ENCODE peak calls at places on chromosomes 2 and 18, in ten cellular contexts. A, C, B, I, G, T, K, R, D and P are unnamed samples.

GRCh38 chr2:118102433-118103082 is 14.3 kb downstream of the INSIG2 start:
- DNase-seq in A (peak), C (no peak), B (no peak), I (peak), G (no peak), T (no peak), K (no peak), R (no peak), D (peak), P (no peak)

GRCh38 chr2:203582468-203582867 is 47.4 kb upstream of the RAPH1 start:
- DNase-seq in A (peak), C (no peak), B (no peak), I (no peak), G (no peak), T (no peak), K (no peak), R (peak), D (peak), P (no peak)

GRCh38 chr2:183059561-183059960 is 19.0 kb upstream of the DUSP19 start:
- DNase-seq in A (peak), C (no peak), B (no peak), I (peak), G (no peak), T (no peak), K (no peak), R (no peak), D (peak), P (no peak)

GRCh38 chr2:127050803-127051115 is 56.2 kb downstream of the BIN1 start:
- DNase-seq in A (no peak), C (peak), B (no peak), I (no peak), G (no peak), T (no peak), K (peak), R (no peak), D (no peak), P (no peak)

GRCh38 chr2:205885492-205886099 is 200.4 kb downstream of the INO80D start:
- DNase-seq in A (peak), C (peak), B (peak), I (peak), G (no peak), T (peak), K (peak), R (peak), D (peak), P (peak)

GRCh38 chr2:168192839-168193616 is 54.4 kb downstream of the STK39 start:
- DNase-seq in A (no peak), C (no peak), B (no peak), I (no peak), G (no peak), T (peak), K (no peak), R (no peak), D (peak), P (no peak)

GRCh38 chr2:179031731-179032408 is 18.1 kb downstream of the CCDC141 start:
- DNase-seq in A (peak), C (no peak), B (no peak), I (peak), G (no peak), T (peak), K (no peak), R (no peak), D (peak), P (peak)

GRCh38 chr2:132651115-132652099 is 18.6 kb downstream of the LYPD1 start:
- DNase-seq in A (peak), C (no peak), B (peak), I (no peak), G (no peak), T (peak), K (no peak), R (no peak), D (peak), P (peak)

GRCh38 chr18:3265564-3266033 is 3.7 kb downstream of the MYL12B start:
- DNase-seq in A (peak), C (no peak), B (no peak), I (no peak), G (no peak), T (peak), K (no peak), R (no peak), D (peak), P (no peak)

GRCh38 chr2:101823347-101823791 is 125.9 kb downstream of the MAP4K4 start:
- DNase-seq in A (peak), C (peak), B (no peak), I (peak), G (peak), T (peak), K (peak), R (peak), D (peak), P (peak)

GRCh38 chr18:3485153-3486149 is 35.5 kb downstream of the TGIF1 start:
- DNase-seq in A (no peak), C (no peak), B (no peak), I (no peak), G (no peak), T (no peak), K (no peak), R (no peak), D (no peak), P (peak)

GRCh38 chr2:24820175-24820513 is 26.9 kb downstream of the CENPO start:
- DNase-seq in A (no peak), C (no peak), B (peak), I (no peak), G (no peak), T (no peak), K (no peak), R (no peak), D (no peak), P (no peak)

GRCh38 chr18:46563317-46563716 is 93.7 kb downstream of the LOXHD1 start:
- DNase-seq in A (no peak), C (no peak), B (no peak), I (no peak), G (no peak), T (peak), K (no peak), R (no peak), D (no peak), P (no peak)

GRCh38 chr2:170155022-170155722 is 22.8 kb upstream of the MYO3B start:
- DNase-seq in A (peak), C (no peak), B (peak), I (no peak), G (no peak), T (peak), K (no peak), R (no peak), D (peak), P (peak)

GRCh38 chr2:95019572-95019971 is 5.9 kb upstream of the MAL start:
- DNase-seq in A (no peak), C (no peak), B (no peak), I (no peak), G (no peak), T (no peak), K (no peak), R (no peak), D (no peak), P (no peak)

GRCh38 chr18:43970656-43971055 is 693.4 kb upstream of the SYT4 start:
- DNase-seq in A (no peak), C (no peak), B (no peak), I (peak), G (no peak), T (peak), K (no peak), R (no peak), D (peak), P (no peak)

GRCh38 chr2:83478037-83478436 is 981.0 kb downstream of the SUCLG1 start:
- DNase-seq in A (no peak), C (no peak), B (no peak), I (no peak), G (no peak), T (no peak), K (no peak), R (no peak), D (no peak), P (no peak)

DNA sequence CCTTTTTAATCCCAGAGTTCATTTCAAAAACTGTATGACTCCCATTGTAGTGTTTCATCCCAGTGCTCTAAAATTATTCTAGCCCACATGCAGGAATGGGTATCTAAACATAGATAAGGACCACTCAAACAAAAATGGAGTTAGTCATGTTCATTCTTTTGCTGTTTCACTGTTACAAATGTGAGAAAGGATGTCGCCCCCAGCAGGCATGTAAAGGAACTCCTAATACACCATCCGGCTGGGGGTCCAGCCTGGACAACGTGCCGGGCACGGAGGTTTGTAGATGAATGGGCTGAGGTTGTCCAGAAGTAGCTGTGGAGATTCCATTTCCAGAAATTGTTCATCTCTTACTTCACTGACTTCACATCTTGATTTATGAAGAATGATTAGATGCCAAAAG is 101.9 kb upstream of the RAB12 start:
- DNase-seq in A (peak), C (no peak), B (peak), I (no peak), G (no peak), T (peak), K (no peak), R (no peak), D (peak), P (no peak)
- TF ChIP-seq CTCF in A (peak), C (no peak), B (peak), I (peak), G (no peak), T (peak), K (no peak), R (no peak), D (peak), P (peak)

GRCh38 chr18:64208531-64208930 is 59.6 kb upstream of the LINC00305 start:
- DNase-seq in A (no peak), C (no peak), B (no peak), I (no peak), G (no peak), T (no peak), K (no peak), R (no peak), D (no peak), P (no peak)

GRCh38 chr18:64202836-64203235 is 53.9 kb upstream of the LINC00305 start:
- DNase-seq in A (no peak), C (no peak), B (no peak), I (no peak), G (no peak), T (no peak), K (no peak), R (no peak), D (peak), P (peak)

GRCh38 chr18:64202229-64202835 is 53.4 kb upstream of the LINC00305 start:
- DNase-seq in A (no peak), C (no peak), B (no peak), I (no peak), G (no peak), T (peak), K (no peak), R (no peak), D (peak), P (peak)

GRCh38 chr18:64203295-64203694 is 54.4 kb upstream of the LINC00305 start:
- DNase-seq in A (no peak), C (no peak), B (no peak), I (no peak), G (no peak), T (no peak), K (no peak), R (no peak), D (no peak), P (peak)

GRCh38 chr18:64207818-64208217 is 58.9 kb upstream of the LINC00305 start:
- DNase-seq in A (no peak), C (no peak), B (no peak), I (no peak), G (no peak), T (no peak), K (no peak), R (no peak), D (no peak), P (no peak)
- H3K4me3 ChIP-seq in A (no peak), C (no peak), B (no peak), I (no peak), G (no peak), T (no peak), K (peak), R (no peak), D (no peak), P (no peak)

GRCh38 chr2:60118917-60119316 is 434.5 kb downstream of the BCL11A start:
- DNase-seq in A (no peak), C (no peak), B (no peak), I (no peak), G (no peak), T (no peak), K (no peak), R (no peak), D (no peak), P (no peak)

GRCh38 chr2:60119778-60120177 is 433.7 kb downstream of the BCL11A start:
- DNase-seq in A (no peak), C (no peak), B (no peak), I (no peak), G (no peak), T (peak), K (no peak), R (no peak), D (no peak), P (no peak)

GRCh38 chr2:60116167-60116870 is 437.1 kb downstream of the BCL11A start:
- DNase-seq in A (no peak), C (no peak), B (no peak), I (peak), G (no peak), T (peak), K (no peak), R (no peak), D (no peak), P (no peak)

DNA sequence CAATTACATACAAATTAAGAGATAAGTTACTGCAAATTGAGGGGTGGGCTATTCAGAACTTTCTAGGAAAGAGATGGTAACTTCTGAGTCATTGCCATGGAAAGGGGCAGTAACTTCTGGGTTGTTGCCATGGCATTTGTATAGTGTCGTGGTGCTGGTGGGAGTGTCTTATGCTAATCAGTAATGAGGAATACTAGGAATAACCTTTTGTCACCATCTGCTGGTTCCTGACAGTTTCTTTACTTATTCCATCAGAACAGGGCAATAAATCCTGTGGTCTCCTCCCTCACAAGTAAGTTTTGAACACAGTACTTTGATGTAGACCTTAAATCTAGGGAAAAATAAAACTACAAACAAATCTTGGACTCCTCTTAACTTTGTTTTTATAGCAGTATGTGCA is 435.4 kb downstream of the BCL11A start:
- DNase-seq in A (no peak), C (no peak), B (no peak), I (no peak), G (no peak), T (no peak), K (no peak), R (no peak), D (no peak), P (peak)
- TF ChIP-seq CTCF in A (no peak), C (no peak), B (no peak), I (no peak), G (no peak), T (no peak), K (no peak), R (no peak), D (no peak), P (no peak)

GRCh38 chr18:79438581-79438980 is 42.9 kb downstream of the NFATC1 start:
- DNase-seq in A (no peak), C (no peak), B (no peak), I (no peak), G (no peak), T (no peak), K (no peak), R (no peak), D (no peak), P (no peak)
- H3K4me3 ChIP-seq in A (no peak), C (no peak), B (no peak), I (no peak), G (no peak), T (no peak), K (no peak), R (no peak), D (no peak), P (no peak)

GRCh38 chr2:235829726-235830125 is 335.9 kb downstream of the AGAP1 start:
- DNase-seq in A (no peak), C (no peak), B (no peak), I (no peak), G (no peak), T (no peak), K (no peak), R (no peak), D (no peak), P (no peak)
- TF ChIP-seq CTCF in A (no peak), C (no peak), B (no peak), I (no peak), G (no peak), T (no peak), K (no peak), R (no peak), D (no peak), P (no peak)

DNA sequence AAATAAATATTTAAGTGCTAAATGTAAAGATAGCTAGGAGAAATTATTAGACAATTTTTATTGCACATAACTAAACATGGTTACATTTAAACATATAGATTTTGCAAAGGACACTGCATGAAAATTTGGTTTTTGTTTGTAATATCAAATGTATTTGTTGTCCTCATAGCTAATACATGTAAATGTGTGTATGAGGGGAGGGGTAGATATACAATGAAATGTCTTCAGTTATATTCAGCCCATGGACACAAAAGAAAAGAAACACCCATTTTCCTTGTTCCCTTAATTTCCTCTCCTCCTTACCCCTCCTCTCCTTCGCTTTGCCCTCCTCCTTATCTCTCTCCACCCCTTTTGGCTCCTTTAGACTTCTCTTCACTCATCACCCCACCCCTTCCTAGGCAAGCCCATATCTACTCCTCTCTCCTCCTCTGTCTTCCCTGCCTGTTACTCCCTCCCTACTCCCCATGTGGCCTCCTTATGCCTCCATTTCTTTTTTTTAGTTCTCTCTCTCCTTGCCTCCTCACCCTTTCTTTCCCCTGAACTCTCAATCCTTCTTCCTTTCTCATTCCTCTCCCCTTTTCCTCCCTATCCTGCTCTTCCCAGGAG is 1.4 kb downstream of the COL3A1 start:
- DNase-seq in A (peak), C (peak), B (no peak), I (no peak), G (no peak), T (peak), K (peak), R (no peak), D (peak), P (no peak)
- H3K4me3 ChIP-seq in A (peak), C (peak), B (peak), I (no peak), G (peak), T (no peak), K (peak), R (peak), D (peak), P (no peak)

GRCh38 chr2:4561206-4561605 is 857.8 kb downstream of the DCDC2C start:
- DNase-seq in A (no peak), C (no peak), B (no peak), I (no peak), G (no peak), T (no peak), K (no peak), R (no peak), D (no peak), P (no peak)
- TF ChIP-seq CTCF in A (no peak), C (no peak), B (no peak), I (no peak), G (no peak), T (no peak), K (no peak), R (no peak), D (no peak), P (no peak)

DNA sequence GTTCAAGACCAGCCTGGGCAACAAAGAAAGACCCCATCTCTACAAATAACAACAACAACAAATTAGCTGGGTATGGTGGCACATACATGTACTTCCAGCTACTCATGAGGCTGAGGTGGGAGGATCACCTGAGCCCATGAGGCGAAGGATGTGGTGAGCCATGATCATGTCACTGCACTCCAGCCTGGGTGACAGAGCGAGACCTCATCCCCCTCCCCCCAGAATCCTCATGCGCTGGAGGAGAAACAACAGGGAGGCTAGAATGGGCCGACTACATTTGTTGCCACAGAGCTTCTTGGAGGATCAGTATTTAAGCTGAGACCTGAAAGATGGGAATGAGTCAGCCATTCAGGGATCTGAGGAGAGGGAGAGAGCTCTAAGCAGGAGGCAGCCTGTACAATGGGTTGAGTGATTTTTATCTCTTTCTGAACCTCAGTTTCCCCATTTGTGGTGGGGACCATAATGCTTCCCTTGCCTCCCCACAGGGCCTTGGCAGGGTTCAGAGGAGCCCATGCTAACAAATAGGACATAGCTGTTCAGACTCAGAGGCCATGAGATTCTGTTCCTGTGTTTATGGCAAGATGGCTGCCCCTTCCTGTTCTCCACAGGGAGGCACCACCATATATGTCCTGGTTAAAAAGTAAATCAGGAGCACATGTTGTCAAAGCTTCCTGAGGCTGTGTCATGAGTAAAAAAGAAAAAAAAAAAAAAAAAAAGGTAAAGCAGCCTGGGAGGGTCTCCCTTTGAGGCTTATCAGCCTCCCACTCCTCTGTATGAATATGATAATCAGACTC is 131.4 kb upstream of the HAAO start:
- DNase-seq in A (peak), C (no peak), B (no peak), I (no peak), G (no peak), T (peak), K (no peak), R (no peak), D (peak), P (no peak)
- H3K4me3 ChIP-seq in A (no peak), C (no peak), B (no peak), I (no peak), G (no peak), T (no peak), K (no peak), R (no peak), D (no peak), P (no peak)

DNA sequence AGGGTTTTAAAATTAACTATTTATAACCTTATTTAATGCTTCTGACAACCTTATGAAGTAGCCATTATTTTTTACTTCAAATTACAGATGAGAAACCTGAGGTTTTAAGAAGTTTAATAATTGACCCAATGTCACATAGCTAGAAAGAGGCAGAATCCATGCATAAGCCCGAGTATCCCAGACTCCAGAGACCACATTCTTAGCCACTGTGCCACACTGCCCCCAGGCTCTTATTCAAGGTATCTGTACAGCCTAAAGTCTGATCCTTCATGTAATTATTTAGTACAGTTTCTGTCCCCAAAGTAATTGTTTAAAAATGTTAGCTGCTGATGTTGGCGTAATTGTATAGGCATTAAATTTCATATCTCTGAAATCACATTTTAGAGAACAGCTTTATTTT is 124.7 kb upstream of the LRRTM1 start:
- DNase-seq in A (no peak), C (no peak), B (no peak), I (no peak), G (no peak), T (peak), K (no peak), R (no peak), D (no peak), P (no peak)
- TF ChIP-seq CTCF in A (no peak), C (no peak), B (no peak), I (no peak), G (no peak), T (peak), K (no peak), R (no peak), D (no peak), P (no peak)